ENCODE peak calls at places on chromosomes 16 and 17, in five cellular contexts. One of them, this sample, is unnamed.

GRCh38 chr16:10594312-10594950 is 14.0 kb upstream of the EMP2 start:
- DNase-seq in CD4-positive, alpha-beta memory T cell: no peak
- DNase-seq in GM23338: no peak
- DNase-seq in MM.1S: no peak
- DNase-seq in neuronal stem cell: no peak
- DNase-seq in this sample: no peak

GRCh38 chr16:58885528-58886170 is 151.5 kb upstream of the GOT2 start:
- DNase-seq in CD4-positive, alpha-beta memory T cell: no peak
- DNase-seq in neuronal stem cell: no peak
- DNase-seq in MM.1S: no peak
- DNase-seq in GM23338: no peak
- DNase-seq in this sample: no peak

GRCh38 chr16:57893559-57894389 is 77.2 kb downstream of the CNGB1 start:
- DNase-seq in GM23338: peak
- DNase-seq in MM.1S: no peak
- DNase-seq in CD4-positive, alpha-beta memory T cell: no peak
- DNase-seq in neuronal stem cell: no peak
- DNase-seq in this sample: no peak

GRCh38 chr17:47733047-47733413 is at the start of gene TBX21:
- DNase-seq in neuronal stem cell: peak
- DNase-seq in MM.1S: peak
- DNase-seq in CD4-positive, alpha-beta memory T cell: peak
- DNase-seq in GM23338: peak
- DNase-seq in this sample: peak

GRCh38 chr17:75338335-75338734 is 49.1 kb upstream of the SLC25A19 start:
- DNase-seq in CD4-positive, alpha-beta memory T cell: peak
- DNase-seq in neuronal stem cell: no peak
- DNase-seq in GM23338: no peak
- DNase-seq in MM.1S: no peak
- DNase-seq in this sample: no peak

GRCh38 chr17:78168906-78169793 is 769 bp downstream of the SYNGR2 start:
- DNase-seq in MM.1S: peak
- DNase-seq in neuronal stem cell: no peak
- DNase-seq in CD4-positive, alpha-beta memory T cell: peak
- DNase-seq in GM23338: peak
- DNase-seq in this sample: no peak

GRCh38 chr16:1430759-1431496 is at the start of gene PERCC1:
- DNase-seq in MM.1S: no peak
- DNase-seq in neuronal stem cell: no peak
- DNase-seq in GM23338: no peak
- DNase-seq in CD4-positive, alpha-beta memory T cell: no peak
- DNase-seq in this sample: no peak

GRCh38 chr17:80908206-80908605 is 83.4 kb upstream of the CHMP6 start:
- DNase-seq in MM.1S: no peak
- DNase-seq in GM23338: no peak
- DNase-seq in CD4-positive, alpha-beta memory T cell: no peak
- DNase-seq in neuronal stem cell: no peak
- DNase-seq in this sample: no peak

GRCh38 chr16:80974649-80975376 is 31.9 kb downstream of the CMC2 start:
- DNase-seq in MM.1S: no peak
- DNase-seq in neuronal stem cell: no peak
- DNase-seq in CD4-positive, alpha-beta memory T cell: no peak
- DNase-seq in GM23338: no peak
- DNase-seq in this sample: no peak

GRCh38 chr17:19760781-19761180 is 12.7 kb upstream of the ALDH3A1 start:
- DNase-seq in CD4-positive, alpha-beta memory T cell: no peak
- DNase-seq in neuronal stem cell: no peak
- DNase-seq in MM.1S: no peak
- DNase-seq in GM23338: no peak
- DNase-seq in this sample: no peak

GRCh38 chr16:10578474-10579316 is 1.7 kb downstream of the EMP2 start:
- DNase-seq in GM23338: no peak
- DNase-seq in MM.1S: no peak
- DNase-seq in CD4-positive, alpha-beta memory T cell: no peak
- DNase-seq in neuronal stem cell: no peak
- DNase-seq in this sample: no peak

GRCh38 chr16:84970447-84971127 is 40.7 kb downstream of the ZDHHC7 start:
- DNase-seq in GM23338: peak
- DNase-seq in CD4-positive, alpha-beta memory T cell: peak
- DNase-seq in neuronal stem cell: peak
- DNase-seq in MM.1S: peak
- DNase-seq in this sample: peak

GRCh38 chr17:43779145-43780125 is 658 bp upstream of the DUSP3 start:
- DNase-seq in GM23338: peak
- DNase-seq in MM.1S: no peak
- DNase-seq in neuronal stem cell: peak
- DNase-seq in CD4-positive, alpha-beta memory T cell: no peak
- DNase-seq in this sample: peak

GRCh38 chr16:50745940-50746339 is 4.1 kb downstream of the CYLD start:
- DNase-seq in CD4-positive, alpha-beta memory T cell: no peak
- DNase-seq in neuronal stem cell: no peak
- DNase-seq in MM.1S: no peak
- DNase-seq in GM23338: no peak
- DNase-seq in this sample: no peak

GRCh38 chr17:60231234-60231633 is 81.5 kb downstream of the CA4 start:
- DNase-seq in neuronal stem cell: no peak
- DNase-seq in GM23338: peak
- DNase-seq in CD4-positive, alpha-beta memory T cell: peak
- DNase-seq in MM.1S: peak
- DNase-seq in this sample: no peak

GRCh38 chr17:60230358-60230757 is 80.6 kb downstream of the CA4 start:
- DNase-seq in neuronal stem cell: no peak
- DNase-seq in GM23338: no peak
- DNase-seq in MM.1S: no peak
- DNase-seq in CD4-positive, alpha-beta memory T cell: no peak
- DNase-seq in this sample: no peak

GRCh38 chr17:60229189-60229802 is 79.5 kb downstream of the CA4 start:
- DNase-seq in GM23338: no peak
- DNase-seq in neuronal stem cell: no peak
- DNase-seq in MM.1S: peak
- DNase-seq in CD4-positive, alpha-beta memory T cell: no peak
- DNase-seq in this sample: no peak

GRCh38 chr17:60231691-60232090 is 81.9 kb downstream of the CA4 start:
- DNase-seq in neuronal stem cell: peak
- DNase-seq in MM.1S: no peak
- DNase-seq in GM23338: no peak
- DNase-seq in CD4-positive, alpha-beta memory T cell: no peak
- DNase-seq in this sample: no peak
- H3K27ac ChIP-seq in neuronal stem cell: peak
- H3K27ac ChIP-seq in MM.1S: no peak
- H3K27ac ChIP-seq in GM23338: peak
- H3K27ac ChIP-seq in CD4-positive, alpha-beta memory T cell: no peak
- H3K27ac ChIP-seq in this sample: no peak

GRCh38 chr16:77794586-77794985 is 6.2 kb downstream of the VAT1L start:
- DNase-seq in CD4-positive, alpha-beta memory T cell: no peak
- DNase-seq in GM23338: no peak
- DNase-seq in neuronal stem cell: no peak
- DNase-seq in MM.1S: no peak
- DNase-seq in this sample: no peak
- H3K27ac ChIP-seq in CD4-positive, alpha-beta memory T cell: no peak
- H3K27ac ChIP-seq in GM23338: no peak
- H3K27ac ChIP-seq in neuronal stem cell: no peak
- H3K27ac ChIP-seq in MM.1S: no peak
- H3K27ac ChIP-seq in this sample: no peak

DNA sequence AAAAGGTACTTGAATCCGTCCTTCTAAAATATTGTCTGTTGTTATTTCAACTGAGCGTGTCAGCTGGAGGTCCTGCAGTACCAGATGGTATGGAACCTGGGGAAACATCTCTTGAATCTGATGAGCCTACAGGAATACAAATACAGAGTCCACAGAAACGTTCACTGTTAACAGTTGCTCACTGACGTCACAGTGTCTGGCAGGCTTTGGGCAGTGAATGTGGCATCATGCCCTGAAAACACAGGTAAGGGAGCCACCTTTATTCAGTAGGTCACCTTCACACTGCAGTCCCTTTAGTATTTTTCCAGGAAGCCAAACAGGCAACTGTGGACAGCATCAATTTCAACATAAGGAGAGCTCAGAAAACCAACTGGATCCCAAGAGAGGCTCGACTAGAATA is 56.1 kb downstream of the AMFR start:
- DNase-seq in GM23338: no peak
- DNase-seq in neuronal stem cell: no peak
- DNase-seq in CD4-positive, alpha-beta memory T cell: no peak
- DNase-seq in MM.1S: no peak
- DNase-seq in this sample: no peak
- H3K27ac ChIP-seq in GM23338: no peak
- H3K27ac ChIP-seq in neuronal stem cell: no peak
- H3K27ac ChIP-seq in CD4-positive, alpha-beta memory T cell: no peak
- H3K27ac ChIP-seq in MM.1S: no peak
- H3K27ac ChIP-seq in this sample: no peak

DNA sequence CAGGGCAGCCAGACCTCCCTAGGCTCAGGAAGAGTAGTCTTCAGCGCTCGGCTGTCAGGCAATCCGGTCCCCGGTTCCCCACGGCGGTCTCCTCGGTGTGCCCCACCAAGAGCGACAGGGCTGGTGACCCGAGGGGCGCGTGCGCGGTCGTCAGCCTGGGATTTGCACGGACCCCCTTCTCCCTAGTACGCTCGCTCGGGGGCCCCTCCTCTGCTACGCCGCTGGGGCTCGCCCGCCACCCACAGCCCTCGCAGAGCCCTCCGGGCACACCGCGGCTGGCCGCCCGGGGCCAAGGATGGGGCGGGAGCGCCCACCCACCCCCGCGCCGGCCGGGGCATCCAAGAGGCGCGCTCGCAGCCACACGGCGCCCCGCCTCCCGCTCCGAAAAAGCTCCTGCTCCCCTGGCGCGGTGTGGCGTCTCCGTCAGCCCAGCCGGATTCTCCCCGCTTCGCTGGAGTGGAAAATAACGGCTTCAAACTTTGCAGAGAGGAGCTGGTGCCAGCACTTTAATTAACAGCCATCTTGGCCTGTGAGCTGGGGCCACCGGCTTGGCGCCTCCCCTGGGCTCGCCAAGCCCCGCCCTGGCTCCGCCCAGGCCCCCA is 2.1 kb upstream of the C1QL1 start:
- DNase-seq in MM.1S: no peak
- DNase-seq in GM23338: peak
- DNase-seq in neuronal stem cell: no peak
- DNase-seq in CD4-positive, alpha-beta memory T cell: no peak
- DNase-seq in this sample: no peak
- H3K27ac ChIP-seq in MM.1S: no peak
- H3K27ac ChIP-seq in GM23338: no peak
- H3K27ac ChIP-seq in neuronal stem cell: peak
- H3K27ac ChIP-seq in CD4-positive, alpha-beta memory T cell: no peak
- H3K27ac ChIP-seq in this sample: peak

DNA sequence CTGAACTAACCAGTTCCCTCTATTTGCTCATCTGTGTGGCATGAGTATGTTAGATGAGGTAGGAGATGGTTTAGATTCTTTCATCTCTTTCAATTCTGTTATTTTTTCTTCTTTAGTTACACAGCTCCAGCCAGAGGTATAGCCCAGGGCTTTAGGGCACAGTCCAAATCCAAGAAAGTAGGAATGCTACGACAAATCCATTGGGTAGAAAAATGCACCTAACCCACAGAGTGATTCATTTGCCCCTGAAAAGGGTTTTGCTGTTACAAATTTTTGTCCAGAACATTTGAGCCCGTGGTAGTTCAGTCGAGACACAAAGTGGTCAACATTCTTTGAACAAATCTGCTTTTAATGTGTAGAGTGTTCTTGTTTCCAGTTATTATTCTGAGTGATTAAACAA is 250.7 kb downstream of the HS3ST3A1 start:
- DNase-seq in CD4-positive, alpha-beta memory T cell: no peak
- DNase-seq in neuronal stem cell: no peak
- DNase-seq in GM23338: no peak
- DNase-seq in MM.1S: no peak
- DNase-seq in this sample: no peak
- H3K27ac ChIP-seq in CD4-positive, alpha-beta memory T cell: no peak
- H3K27ac ChIP-seq in neuronal stem cell: no peak
- H3K27ac ChIP-seq in GM23338: no peak
- H3K27ac ChIP-seq in MM.1S: no peak
- H3K27ac ChIP-seq in this sample: no peak

GRCh38 chr17:35254107-35254802 is 11.4 kb downstream of the SLFN5 start:
- DNase-seq in GM23338: no peak
- DNase-seq in CD4-positive, alpha-beta memory T cell: no peak
- DNase-seq in MM.1S: no peak
- DNase-seq in neuronal stem cell: no peak
- DNase-seq in this sample: peak

GRCh38 chr17:35257080-35257701 is 14.3 kb downstream of the SLFN5 start:
- DNase-seq in GM23338: peak
- DNase-seq in MM.1S: no peak
- DNase-seq in neuronal stem cell: no peak
- DNase-seq in CD4-positive, alpha-beta memory T cell: no peak
- DNase-seq in this sample: no peak

GRCh38 chr17:35256629-35257028 is 13.8 kb downstream of the SLFN5 start:
- DNase-seq in MM.1S: no peak
- DNase-seq in CD4-positive, alpha-beta memory T cell: no peak
- DNase-seq in neuronal stem cell: no peak
- DNase-seq in GM23338: peak
- DNase-seq in this sample: no peak

GRCh38 chr17:35252646-35253045 is 9.8 kb downstream of the SLFN5 start:
- DNase-seq in GM23338: no peak
- DNase-seq in MM.1S: no peak
- DNase-seq in CD4-positive, alpha-beta memory T cell: no peak
- DNase-seq in neuronal stem cell: no peak
- DNase-seq in this sample: no peak

DNA sequence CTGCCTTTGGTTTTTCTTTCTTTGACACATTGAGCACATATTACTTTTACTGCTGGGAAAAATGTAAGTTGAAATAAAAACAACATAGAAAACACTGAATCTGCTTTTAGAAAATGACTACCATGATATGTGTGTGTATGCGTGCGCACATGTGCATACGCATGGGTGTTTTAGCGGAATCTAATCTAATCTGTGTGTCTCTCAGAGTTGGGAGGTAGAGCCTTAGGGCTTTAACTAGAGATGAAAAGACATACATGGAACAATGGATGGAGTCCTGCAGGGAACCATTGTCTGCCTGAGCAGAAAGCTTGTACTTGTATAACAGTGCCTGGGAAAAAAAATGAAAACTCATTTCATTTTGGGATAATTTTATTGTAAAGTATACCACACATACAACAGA is 12.4 kb downstream of the SLFN5 start:
- DNase-seq in neuronal stem cell: peak
- DNase-seq in CD4-positive, alpha-beta memory T cell: no peak
- DNase-seq in GM23338: no peak
- DNase-seq in MM.1S: no peak
- DNase-seq in this sample: no peak
- H3K27ac ChIP-seq in neuronal stem cell: no peak
- H3K27ac ChIP-seq in CD4-positive, alpha-beta memory T cell: no peak
- H3K27ac ChIP-seq in GM23338: no peak
- H3K27ac ChIP-seq in MM.1S: no peak
- H3K27ac ChIP-seq in this sample: no peak

GRCh38 chr16:86455609-86456008 is 54.7 kb upstream of the FOXF1 start:
- DNase-seq in GM23338: no peak
- DNase-seq in neuronal stem cell: no peak
- DNase-seq in MM.1S: no peak
- DNase-seq in CD4-positive, alpha-beta memory T cell: no peak
- DNase-seq in this sample: no peak
- H3K27ac ChIP-seq in GM23338: no peak
- H3K27ac ChIP-seq in neuronal stem cell: no peak
- H3K27ac ChIP-seq in MM.1S: no peak
- H3K27ac ChIP-seq in CD4-positive, alpha-beta memory T cell: no peak
- H3K27ac ChIP-seq in this sample: no peak

This sample was measured in tibial nerve.